ENCODE peak calls at places on chromosomes 16 and 17, in nine cellular contexts. I is body of pancreas, B is NB4, V is IMR-90, F is stomach, U is heart right ventricle, X is upper lobe of right lung, G is OCI-LY7, M is A549. N is an unnamed sample.

GRCh38 chr17:80474231-80474932 is 2.0 kb downstream of the NPTX1 start:
- DNase-seq in V (peak; percentile 53), I (no peak), M (peak; percentile 78), U (no peak), G (peak; percentile 87), F (no peak), B (peak; percentile 52), X (no peak), N (no peak)

GRCh38 chr17:38761612-38762011 is 9.1 kb downstream of the PSMB3 start:
- DNase-seq in V (peak; percentile 32), I (no peak), U (no peak), B (peak; percentile 71), F (no peak), M (peak; percentile 76), X (no peak), G (peak; percentile 55), N (no peak)

GRCh38 chr16:4675864-4676786 is 17.2 kb upstream of the NUDT16L1 start:
- DNase-seq in G (no peak), M (no peak), B (peak; percentile 90), U (no peak), V (no peak), F (no peak), X (no peak), I (no peak), N (no peak)

GRCh38 chr17:14871921-14872320 is 393.2 kb downstream of the PMP22 start:
- DNase-seq in M (no peak), B (no peak), V (peak; percentile 69), X (no peak), U (no peak), G (no peak), F (no peak), I (no peak), N (no peak)

GRCh38 chr16:31527617-31528287 is at the start of gene AHSP:
- DNase-seq in M (no peak), V (no peak), X (no peak), I (no peak), B (no peak), G (no peak), F (no peak), U (no peak), N (no peak)

GRCh38 chr16:79170565-79171242 is 429.8 kb downstream of the MAF start:
- DNase-seq in G (no peak), X (no peak), B (peak; percentile 20), U (no peak), F (no peak), I (no peak), V (no peak), M (no peak), N (no peak)

GRCh38 chr17:74457820-74458166 is 8.6 kb upstream of the CD300A start:
- DNase-seq in B (no peak), I (no peak), V (no peak), U (no peak), G (no peak), F (no peak), X (no peak), M (no peak), N (no peak)

GRCh38 chr16:86671486-86672214 is 93.3 kb downstream of the FOXL1 start:
- DNase-seq in M (no peak), V (peak; percentile 24), X (no peak), G (no peak), F (no peak), U (no peak), I (no peak), B (no peak), N (no peak)

GRCh38 chr17:8675306-8675705 is 44.8 kb upstream of the MYH10 start:
- DNase-seq in V (no peak), B (no peak), M (no peak), U (no peak), F (no peak), G (no peak), I (no peak), X (no peak), N (no peak)

GRCh38 chr17:8670486-8670885 is 40.0 kb upstream of the MYH10 start:
- DNase-seq in G (no peak), I (no peak), B (no peak), F (no peak), M (no peak), U (no peak), X (no peak), V (peak; percentile 15), N (no peak)

GRCh38 chr17:8672326-8672725 is 41.8 kb upstream of the MYH10 start:
- DNase-seq in U (no peak), I (no peak), G (no peak), M (no peak), F (no peak), B (no peak), V (no peak), X (no peak), N (no peak)

GRCh38 chr17:8673621-8674020 is 43.1 kb upstream of the MYH10 start:
- DNase-seq in B (peak; percentile 37), V (peak; percentile 59), M (no peak), U (no peak), F (no peak), I (peak; percentile 36), G (peak; percentile 8), X (no peak), N (no peak)

DNA sequence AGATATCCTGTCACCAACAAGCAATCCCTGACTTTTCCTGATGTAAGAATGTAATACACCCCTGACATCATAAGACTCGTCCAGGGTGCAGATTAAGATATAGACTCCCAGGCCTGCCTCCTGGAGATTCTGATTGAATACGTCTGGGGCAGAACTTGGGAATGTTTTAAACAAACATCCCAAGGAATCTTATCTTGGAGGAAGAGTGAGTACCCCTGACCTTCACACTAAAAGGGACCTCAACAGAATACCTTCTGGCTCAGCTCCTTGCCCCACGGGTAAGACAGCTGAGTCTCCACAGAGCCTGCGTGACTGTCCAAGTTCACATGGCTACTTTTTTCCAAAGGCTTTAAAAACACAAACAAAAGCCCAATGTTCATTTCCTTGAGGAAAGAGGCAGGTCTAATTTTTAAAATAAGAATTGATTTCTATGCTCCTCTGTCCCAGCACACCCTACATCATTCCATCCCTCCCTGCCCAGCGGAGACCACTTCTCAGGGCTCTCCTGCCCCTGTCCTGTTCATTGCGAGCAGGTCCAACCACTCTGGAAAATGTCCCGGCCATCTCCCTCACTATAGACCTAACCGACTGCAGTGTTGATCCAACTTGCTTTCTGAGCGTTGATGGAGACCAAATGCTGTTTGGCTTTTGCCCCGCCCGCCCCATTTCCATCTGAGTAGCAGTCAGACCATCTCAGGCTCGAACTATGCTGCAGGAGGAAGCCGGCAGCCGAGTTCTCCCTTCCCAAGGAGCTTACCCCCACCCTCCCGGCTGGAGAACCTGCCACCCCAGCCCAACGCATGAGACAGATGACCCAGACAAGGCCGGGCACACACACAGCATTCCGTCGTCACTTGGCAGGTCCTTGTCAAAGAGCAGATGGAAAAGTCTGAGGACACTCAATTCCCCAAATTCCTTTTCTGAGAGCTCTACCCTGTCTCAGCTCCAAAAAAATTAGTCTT is 44.1 kb upstream of the MYH10 start:
- DNase-seq in B (no peak), F (no peak), M (no peak), U (peak; percentile 66), X (peak; percentile 73), G (no peak), V (peak; percentile 65), I (no peak), N (no peak)
- TF ChIP-seq CTCF in B (no peak), F (no peak), M (no peak), U (no peak), X (no peak), G (no peak), V (no peak), I (no peak), N (no peak)

DNA sequence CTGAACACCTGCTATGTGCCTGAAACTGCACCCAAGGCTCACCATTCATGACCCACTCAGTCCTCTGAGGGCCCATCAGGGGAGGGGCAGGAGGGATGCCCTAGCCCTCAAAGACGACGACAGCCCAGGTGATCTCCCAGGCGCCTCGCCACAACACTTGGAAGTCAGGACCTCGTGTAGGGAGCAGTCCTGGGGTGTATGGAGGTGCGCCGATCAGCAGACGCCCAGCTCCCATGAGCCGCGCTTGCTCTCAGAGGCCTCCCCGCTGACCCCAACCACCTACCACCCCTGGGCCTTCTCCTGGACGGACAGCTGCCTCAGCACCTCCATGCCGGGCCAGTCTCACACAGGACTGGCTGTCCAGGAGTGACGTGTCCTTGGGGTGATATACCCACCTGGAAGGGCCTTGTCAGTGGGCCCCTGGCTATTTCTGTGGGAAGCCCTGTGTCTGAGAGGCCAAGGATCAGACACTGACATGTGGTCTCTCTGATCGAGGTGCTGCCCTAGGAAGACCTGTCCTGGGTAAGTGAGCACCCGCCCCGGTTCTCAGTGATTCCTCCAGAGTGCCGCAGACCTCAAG is 26.7 kb downstream of the KDM8 start:
- DNase-seq in U (no peak), G (no peak), V (no peak), B (no peak), M (no peak), I (no peak), F (no peak), X (no peak), N (no peak)
- H3K4me3 ChIP-seq in U (no peak overlapping the region), G (no peak overlapping the region), V (no peak overlapping the region), B (no peak overlapping the region), M (no peak overlapping the region), I (no peak overlapping the region), F (no peak overlapping the region), X (no peak overlapping the region), N (no peak overlapping the region)

GRCh38 chr17:19650826-19651225 is 2.3 kb downstream of the ALDH3A2 start:
- DNase-seq in V (peak; percentile 59), X (no peak), G (no peak), F (no peak), U (no peak), B (no peak), M (no peak), I (no peak), N (no peak)

GRCh38 chr17:19646788-19647696 is 1.5 kb upstream of the ALDH3A2 start:
- DNase-seq in G (no peak), F (no peak), M (no peak), V (no peak), B (peak; percentile 64), I (peak; percentile 49), U (no peak), X (no peak), N (no peak)

GRCh38 chr17:19651461-19652238 is 3.1 kb downstream of the ALDH3A2 start:
- DNase-seq in F (no peak), V (no peak), B (no peak), I (no peak), G (no peak), U (no peak), M (no peak), X (no peak), N (no peak)

GRCh38 chr17:19647697-19648474 is 665 bp upstream of the ALDH3A2 start:
- DNase-seq in V (peak; percentile 54), G (peak; percentile 42), I (peak; percentile 62), B (peak; percentile 97), F (peak; percentile 54), X (peak; percentile 86), U (peak; percentile 71), M (peak; percentile 63), N (no peak)

GRCh38 chr17:19648475-19649406 is at the start of gene ALDH3A2:
- DNase-seq in G (peak; percentile 95), B (peak; percentile 99), U (peak; percentile 98), I (peak; percentile 97), V (peak; percentile 79), X (peak; percentile 100), F (peak; percentile 97), M (peak; percentile 99), N (peak; percentile 86)
- TF ChIP-seq CTCF in G (no peak), B (no peak), U (peak; percentile 40), I (peak; percentile 11), V (no peak), X (peak; percentile 26), F (no peak), M (peak; percentile 26), N (peak; percentile 1)

GRCh38 chr16:47492036-47492427 is 30.9 kb downstream of the PHKB start:
- DNase-seq in M (no peak), G (peak; percentile 24), U (no peak), V (no peak), I (no peak), B (no peak), F (no peak), X (no peak), N (no peak)

GRCh38 chr16:47493358-47494337 is 32.5 kb downstream of the PHKB start:
- DNase-seq in M (no peak), I (no peak), F (no peak), V (no peak), B (peak; percentile 49), U (no peak), G (peak; percentile 64), X (no peak), N (no peak)

GRCh38 chr16:47488051-47488450 is 26.9 kb downstream of the PHKB start:
- DNase-seq in U (no peak), I (no peak), G (no peak), X (no peak), M (no peak), B (no peak), F (no peak), V (no peak), N (no peak)

GRCh38 chr16:47492428-47493357 is 31.6 kb downstream of the PHKB start:
- DNase-seq in X (peak; percentile 71), B (peak; percentile 99), V (peak; percentile 23), U (peak; percentile 79), G (peak; percentile 82), I (peak; percentile 29), F (peak; percentile 47), M (no peak), N (peak; percentile 60)

DNA sequence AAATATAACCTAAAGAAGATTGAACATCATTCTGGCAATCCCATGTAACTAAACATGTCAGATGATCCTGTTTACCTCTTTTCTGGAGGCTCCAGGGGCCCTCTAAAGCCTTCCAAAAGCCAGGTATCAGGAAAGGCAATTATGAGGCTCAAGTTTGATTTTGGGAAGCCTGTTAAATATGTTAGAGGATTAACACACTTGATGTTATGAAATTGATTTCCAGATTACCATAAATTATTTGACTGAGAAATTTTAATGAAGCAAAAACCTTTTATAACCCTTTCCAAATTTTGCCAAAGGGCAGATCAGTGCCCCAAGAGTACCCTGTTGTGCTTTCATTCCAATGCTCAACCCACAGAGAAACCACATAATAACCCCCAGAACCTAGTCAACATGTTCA is 29.3 kb downstream of the PHKB start:
- DNase-seq in F (no peak), U (no peak), M (no peak), V (no peak), B (no peak), G (no peak), I (no peak), X (no peak), N (no peak)
- H3K4me3 ChIP-seq in F (no peak overlapping the region), U (no peak overlapping the region), M (no peak overlapping the region), V (no peak overlapping the region), B (no peak overlapping the region), G (no peak overlapping the region), I (no peak overlapping the region), X (no peak overlapping the region), N (no peak overlapping the region)